ENCODE peak calls at places on chromosome 1, in five cellular contexts. One of them, this sample, is unnamed.

GRCh38 chr1:182681516-182681915 is 2.9 kb downstream of the RGS8 start:
- DNase-seq in CD8-positive, alpha-beta T cell: no peak
- DNase-seq in lung: no peak
- DNase-seq in fibroblast of lung: no peak
- DNase-seq in cardiac fibroblast: no peak
- DNase-seq in this sample: no peak

GRCh38 chr1:36136535-36136934 is 11.5 kb upstream of the COL8A2 start:
- DNase-seq in CD8-positive, alpha-beta T cell: no peak
- DNase-seq in lung: peak
- DNase-seq in fibroblast of lung: peak
- DNase-seq in cardiac fibroblast: peak
- DNase-seq in this sample: no peak

GRCh38 chr1:193677874-193678273 is 491.5 kb upstream of the B3GALT2 start:
- DNase-seq in CD8-positive, alpha-beta T cell: no peak
- DNase-seq in lung: no peak
- DNase-seq in fibroblast of lung: peak
- DNase-seq in cardiac fibroblast: peak
- DNase-seq in this sample: no peak

GRCh38 chr1:116724765-116725375 is 29.4 kb upstream of the CD2 start:
- DNase-seq in CD8-positive, alpha-beta T cell: peak
- DNase-seq in lung: peak
- DNase-seq in fibroblast of lung: peak
- DNase-seq in cardiac fibroblast: peak
- DNase-seq in this sample: peak

GRCh38 chr1:205243355-205244191 is 15.8 kb downstream of the TMCC2 start:
- DNase-seq in CD8-positive, alpha-beta T cell: no peak
- DNase-seq in lung: no peak
- DNase-seq in fibroblast of lung: no peak
- DNase-seq in cardiac fibroblast: no peak
- DNase-seq in this sample: no peak

GRCh38 chr1:116277840-116278540 is 95.1 kb upstream of the ATP1A1 start:
- DNase-seq in CD8-positive, alpha-beta T cell: no peak
- DNase-seq in lung: no peak
- DNase-seq in fibroblast of lung: no peak
- DNase-seq in cardiac fibroblast: no peak
- DNase-seq in this sample: no peak

GRCh38 chr1:214603819-214604252 is 841 bp downstream of the CENPF start:
- DNase-seq in CD8-positive, alpha-beta T cell: no peak
- DNase-seq in lung: no peak
- DNase-seq in fibroblast of lung: no peak
- DNase-seq in cardiac fibroblast: no peak
- DNase-seq in this sample: no peak

GRCh38 chr1:228927947-228928898 is 192.9 kb downstream of the RHOU start:
- DNase-seq in CD8-positive, alpha-beta T cell: no peak
- DNase-seq in lung: no peak
- DNase-seq in fibroblast of lung: no peak
- DNase-seq in cardiac fibroblast: peak
- DNase-seq in this sample: no peak

GRCh38 chr1:36874271-36875017 is 159.9 kb downstream of the GRIK3 start:
- DNase-seq in CD8-positive, alpha-beta T cell: no peak
- DNase-seq in lung: no peak
- DNase-seq in fibroblast of lung: no peak
- DNase-seq in cardiac fibroblast: no peak
- DNase-seq in this sample: no peak

GRCh38 chr1:161168906-161169305 is 2.7 kb downstream of the PPOX start:
- DNase-seq in CD8-positive, alpha-beta T cell: no peak
- DNase-seq in lung: no peak
- DNase-seq in fibroblast of lung: no peak
- DNase-seq in cardiac fibroblast: no peak
- DNase-seq in this sample: no peak

GRCh38 chr1:161165742-161166668 is at the start of gene PPOX:
- DNase-seq in CD8-positive, alpha-beta T cell: peak
- DNase-seq in lung: peak
- DNase-seq in fibroblast of lung: peak
- DNase-seq in cardiac fibroblast: peak
- DNase-seq in this sample: peak

GRCh38 chr1:161163793-161164192 is 2.4 kb upstream of the PPOX start:
- DNase-seq in CD8-positive, alpha-beta T cell: no peak
- DNase-seq in lung: no peak
- DNase-seq in fibroblast of lung: no peak
- DNase-seq in cardiac fibroblast: no peak
- DNase-seq in this sample: no peak

GRCh38 chr1:161164901-161165620 is 1.2 kb upstream of the PPOX start:
- DNase-seq in CD8-positive, alpha-beta T cell: no peak
- DNase-seq in lung: no peak
- DNase-seq in fibroblast of lung: no peak
- DNase-seq in cardiac fibroblast: no peak
- DNase-seq in this sample: no peak

GRCh38 chr1:161166669-161167548 is 683 bp downstream of the PPOX start:
- DNase-seq in CD8-positive, alpha-beta T cell: no peak
- DNase-seq in lung: no peak
- DNase-seq in fibroblast of lung: no peak
- DNase-seq in cardiac fibroblast: no peak
- DNase-seq in this sample: peak
- TF ChIP-seq CTCF in CD8-positive, alpha-beta T cell: no peak
- TF ChIP-seq CTCF in lung: no peak
- TF ChIP-seq CTCF in fibroblast of lung: no peak
- TF ChIP-seq CTCF in cardiac fibroblast: no peak
- TF ChIP-seq CTCF in this sample: no peak

GRCh38 chr1:187911820-187912219 is 1083.1 kb downstream of the PLA2G4A start:
- DNase-seq in CD8-positive, alpha-beta T cell: no peak
- DNase-seq in lung: no peak
- DNase-seq in fibroblast of lung: no peak
- DNase-seq in cardiac fibroblast: no peak
- DNase-seq in this sample: no peak
- TF ChIP-seq CTCF in CD8-positive, alpha-beta T cell: no peak
- TF ChIP-seq CTCF in lung: no peak
- TF ChIP-seq CTCF in fibroblast of lung: no peak
- TF ChIP-seq CTCF in cardiac fibroblast: no peak
- TF ChIP-seq CTCF in this sample: no peak

GRCh38 chr1:234724517-234725176 is 114.7 kb upstream of the IRF2BP2 start:
- DNase-seq in CD8-positive, alpha-beta T cell: no peak
- DNase-seq in lung: peak
- DNase-seq in fibroblast of lung: no peak
- DNase-seq in cardiac fibroblast: no peak
- DNase-seq in this sample: peak
- TF ChIP-seq CTCF in CD8-positive, alpha-beta T cell: no peak
- TF ChIP-seq CTCF in lung: no peak
- TF ChIP-seq CTCF in fibroblast of lung: no peak
- TF ChIP-seq CTCF in cardiac fibroblast: no peak
- TF ChIP-seq CTCF in this sample: no peak

DNA sequence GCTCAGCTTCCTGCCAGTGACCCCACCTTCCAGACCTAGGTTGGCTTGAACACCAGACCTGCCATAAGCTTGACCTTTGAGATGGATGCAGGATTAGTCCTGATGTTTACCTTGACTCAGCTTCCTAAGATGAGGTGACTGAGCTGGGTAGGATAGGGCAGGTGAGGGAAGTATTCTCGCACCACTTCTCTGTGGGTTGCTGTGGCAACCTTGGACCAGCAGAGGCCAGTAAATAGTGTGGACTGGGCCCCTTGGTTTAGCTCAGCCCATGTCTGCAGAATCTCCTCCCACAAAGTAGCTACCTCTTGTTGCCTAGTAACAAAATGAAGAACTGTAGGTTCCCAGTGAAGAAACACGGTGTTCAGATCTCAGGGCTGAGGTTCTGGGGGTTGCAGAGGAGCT is 8.4 kb downstream of the RPS6KA1 start:
- DNase-seq in CD8-positive, alpha-beta T cell: no peak
- DNase-seq in lung: peak
- DNase-seq in fibroblast of lung: peak
- DNase-seq in cardiac fibroblast: peak
- DNase-seq in this sample: peak
- TF ChIP-seq CTCF in CD8-positive, alpha-beta T cell: no peak
- TF ChIP-seq CTCF in lung: peak
- TF ChIP-seq CTCF in fibroblast of lung: peak
- TF ChIP-seq CTCF in cardiac fibroblast: peak
- TF ChIP-seq CTCF in this sample: no peak

DNA sequence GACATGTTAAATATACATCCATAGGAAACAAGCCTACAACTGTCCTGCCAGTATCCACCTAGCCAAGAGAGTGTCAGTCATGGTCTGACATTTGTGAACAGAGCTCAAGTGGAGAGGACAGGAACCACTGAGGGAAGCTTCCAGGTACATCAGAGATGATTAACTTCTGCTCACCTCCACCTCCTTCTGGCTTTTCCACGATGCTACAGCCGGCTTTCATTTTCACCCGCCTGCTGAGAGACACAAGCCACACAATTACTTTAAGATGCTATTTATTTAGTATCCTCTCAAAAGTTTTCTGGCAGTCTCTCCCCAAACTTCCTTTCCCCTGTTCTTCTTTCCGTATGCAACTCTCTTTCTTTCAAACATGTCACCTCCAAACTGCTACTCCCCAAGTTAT is 2.1 kb downstream of the ETV3 start:
- DNase-seq in CD8-positive, alpha-beta T cell: no peak
- DNase-seq in lung: no peak
- DNase-seq in fibroblast of lung: no peak
- DNase-seq in cardiac fibroblast: no peak
- DNase-seq in this sample: no peak
- TF ChIP-seq CTCF in CD8-positive, alpha-beta T cell: no peak
- TF ChIP-seq CTCF in lung: no peak
- TF ChIP-seq CTCF in fibroblast of lung: no peak
- TF ChIP-seq CTCF in cardiac fibroblast: no peak
- TF ChIP-seq CTCF in this sample: no peak

GRCh38 chr1:161158316-161159016 is 834 bp upstream of the USP21 start:
- DNase-seq in CD8-positive, alpha-beta T cell: no peak
- DNase-seq in lung: no peak
- DNase-seq in fibroblast of lung: no peak
- DNase-seq in cardiac fibroblast: no peak
- DNase-seq in this sample: no peak

GRCh38 chr1:161157867-161158266 is 1.4 kb upstream of the USP21 start:
- DNase-seq in CD8-positive, alpha-beta T cell: no peak
- DNase-seq in lung: no peak
- DNase-seq in fibroblast of lung: no peak
- DNase-seq in cardiac fibroblast: no peak
- DNase-seq in this sample: no peak

GRCh38 chr1:161160763-161161162 is 1.5 kb downstream of the USP21 start:
- DNase-seq in CD8-positive, alpha-beta T cell: no peak
- DNase-seq in lung: no peak
- DNase-seq in fibroblast of lung: no peak
- DNase-seq in cardiac fibroblast: no peak
- DNase-seq in this sample: no peak

GRCh38 chr1:161159915-161160248 is 582 bp downstream of the USP21 start:
- DNase-seq in CD8-positive, alpha-beta T cell: no peak
- DNase-seq in lung: no peak
- DNase-seq in fibroblast of lung: no peak
- DNase-seq in cardiac fibroblast: no peak
- DNase-seq in this sample: no peak

DNA sequence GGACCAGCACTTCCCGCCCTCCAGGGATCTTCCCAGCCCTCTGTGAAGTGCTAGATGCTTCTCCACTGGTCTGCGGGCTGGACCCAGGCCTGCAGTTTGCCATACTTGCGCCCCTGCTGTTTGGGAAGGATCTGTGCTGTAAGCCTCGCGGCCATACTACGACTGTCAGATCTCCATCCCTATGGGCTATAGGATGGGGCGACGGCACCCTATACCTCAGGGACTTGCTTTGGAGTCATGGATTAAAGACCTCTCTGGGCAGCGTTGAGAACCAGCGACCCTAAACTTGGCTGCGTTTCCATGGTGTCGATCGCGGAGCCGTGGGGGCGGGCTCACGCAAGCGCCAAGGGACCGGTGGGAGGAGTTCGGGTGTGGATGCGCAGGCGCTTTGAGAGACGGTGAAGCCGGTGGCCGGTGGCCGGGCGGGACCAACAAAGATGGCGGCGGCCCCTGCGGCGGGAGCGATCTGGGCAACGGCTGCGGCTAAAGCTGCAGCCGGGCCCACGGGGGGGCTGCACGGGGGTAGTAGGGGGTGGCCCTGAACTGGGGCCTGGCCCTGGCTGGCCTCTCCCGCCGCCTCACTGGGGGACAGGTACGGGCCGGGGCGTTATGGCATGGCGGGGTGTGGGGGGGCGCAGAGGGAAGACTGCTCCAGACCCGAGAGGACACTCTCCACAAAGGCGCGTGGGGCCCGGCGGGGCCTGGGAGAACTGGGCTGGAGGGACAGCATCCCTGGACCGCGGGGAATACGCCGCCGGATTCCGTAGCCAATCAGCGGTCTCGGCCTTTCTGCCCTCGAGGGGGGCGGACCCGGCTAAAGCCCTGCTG is at the start of gene USP21:
- DNase-seq in CD8-positive, alpha-beta T cell: peak
- DNase-seq in lung: peak
- DNase-seq in fibroblast of lung: peak
- DNase-seq in cardiac fibroblast: peak
- DNase-seq in this sample: peak
- TF ChIP-seq CTCF in CD8-positive, alpha-beta T cell: no peak
- TF ChIP-seq CTCF in lung: no peak
- TF ChIP-seq CTCF in fibroblast of lung: peak
- TF ChIP-seq CTCF in cardiac fibroblast: peak
- TF ChIP-seq CTCF in this sample: peak

GRCh38 chr1:7198664-7199063 is 413.4 kb downstream of the CAMTA1 start:
- DNase-seq in CD8-positive, alpha-beta T cell: no peak
- DNase-seq in lung: no peak
- DNase-seq in fibroblast of lung: no peak
- DNase-seq in cardiac fibroblast: no peak
- DNase-seq in this sample: no peak
- TF ChIP-seq CTCF in CD8-positive, alpha-beta T cell: no peak
- TF ChIP-seq CTCF in lung: no peak
- TF ChIP-seq CTCF in fibroblast of lung: no peak
- TF ChIP-seq CTCF in cardiac fibroblast: no peak
- TF ChIP-seq CTCF in this sample: no peak

GRCh38 chr1:46532498-46533178 is 18.8 kb downstream of the KNCN start:
- DNase-seq in CD8-positive, alpha-beta T cell: peak
- DNase-seq in lung: peak
- DNase-seq in fibroblast of lung: peak
- DNase-seq in cardiac fibroblast: peak
- DNase-seq in this sample: peak

GRCh38 chr1:46529031-46529630 is 22.3 kb downstream of the KNCN start:
- DNase-seq in CD8-positive, alpha-beta T cell: no peak
- DNase-seq in lung: no peak
- DNase-seq in fibroblast of lung: no peak
- DNase-seq in cardiac fibroblast: no peak
- DNase-seq in this sample: no peak

GRCh38 chr1:46530311-46530710 is 21.1 kb downstream of the KNCN start:
- DNase-seq in CD8-positive, alpha-beta T cell: no peak
- DNase-seq in lung: no peak
- DNase-seq in fibroblast of lung: no peak
- DNase-seq in cardiac fibroblast: no peak
- DNase-seq in this sample: no peak

GRCh38 chr1:46532095-46532494 is 19.4 kb downstream of the KNCN start:
- DNase-seq in CD8-positive, alpha-beta T cell: no peak
- DNase-seq in lung: no peak
- DNase-seq in fibroblast of lung: no peak
- DNase-seq in cardiac fibroblast: no peak
- DNase-seq in this sample: no peak

DNA sequence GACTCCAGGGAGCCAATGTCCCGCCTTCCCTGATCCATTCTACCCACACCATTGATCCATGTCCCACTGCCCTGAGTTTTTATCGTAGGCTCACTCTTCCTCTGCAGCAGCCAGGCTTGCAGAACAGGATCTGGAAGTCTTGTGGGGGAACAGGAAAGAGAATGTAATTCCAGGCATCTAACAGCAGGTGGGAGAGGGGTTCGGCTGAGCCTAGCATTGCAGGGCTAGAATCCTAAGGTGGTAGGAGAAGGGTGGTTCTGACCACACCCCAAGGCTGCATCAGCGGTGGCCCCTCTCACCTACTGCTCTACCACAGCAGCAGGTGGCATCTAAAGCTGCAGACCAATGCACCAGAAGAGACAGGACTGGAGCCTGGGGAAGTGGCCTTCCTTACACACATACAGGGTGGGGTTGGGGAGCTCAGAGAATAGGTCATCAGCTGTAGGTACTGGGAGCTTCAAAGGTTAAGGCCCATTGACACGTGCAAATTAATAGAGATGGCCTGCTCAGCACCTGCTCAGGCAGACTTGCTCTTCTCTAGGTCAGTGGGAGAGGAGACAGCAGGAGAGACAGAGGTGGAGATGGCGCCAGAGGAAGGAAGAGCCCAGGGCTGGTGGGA is 20.5 kb downstream of the KNCN start:
- DNase-seq in CD8-positive, alpha-beta T cell: no peak
- DNase-seq in lung: no peak
- DNase-seq in fibroblast of lung: no peak
- DNase-seq in cardiac fibroblast: no peak
- DNase-seq in this sample: peak
- TF ChIP-seq CTCF in CD8-positive, alpha-beta T cell: no peak
- TF ChIP-seq CTCF in lung: no peak
- TF ChIP-seq CTCF in fibroblast of lung: no peak
- TF ChIP-seq CTCF in cardiac fibroblast: peak
- TF ChIP-seq CTCF in this sample: peak

This sample was measured in Caco-2.